ENCODE peak calls at places on chromosome 5, in four cellular contexts. One of them, this sample, is unnamed.

GRCh38 chr5:39992617-39993203 is 567.9 kb upstream of the DAB2 start:
- DNase-seq in HepG2: no peak
- DNase-seq in K562: no peak
- DNase-seq in WTC11: no peak
- DNase-seq in this sample: no peak

GRCh38 chr5:168007286-168007685 is 284.2 kb upstream of the WWC1 start:
- DNase-seq in K562: no peak
- DNase-seq in WTC11: no peak
- DNase-seq in HepG2: no peak
- DNase-seq in this sample: no peak

GRCh38 chr5:60972225-60972624 is 27.2 kb downstream of the NDUFAF2 start:
- DNase-seq in K562: no peak
- DNase-seq in HepG2: no peak
- DNase-seq in WTC11: no peak
- DNase-seq in this sample: no peak

GRCh38 chr5:76462097-76462702 is 59.1 kb downstream of the IQGAP2 start:
- DNase-seq in HepG2: no peak
- DNase-seq in WTC11: no peak
- DNase-seq in K562: no peak
- DNase-seq in this sample: no peak

GRCh38 chr5:128009399-128009798 is 74.2 kb upstream of the SLC12A2 start:
- DNase-seq in WTC11: no peak
- DNase-seq in K562: no peak
- DNase-seq in HepG2: no peak
- DNase-seq in this sample: peak; percentile 8

GRCh38 chr5:167951121-167951520 is 340.3 kb upstream of the WWC1 start:
- DNase-seq in HepG2: no peak
- DNase-seq in K562: no peak
- DNase-seq in WTC11: no peak
- DNase-seq in this sample: no peak

GRCh38 chr5:96648023-96648422 is 14.2 kb upstream of the CAST start:
- DNase-seq in K562: no peak
- DNase-seq in HepG2: no peak
- DNase-seq in WTC11: no peak
- DNase-seq in this sample: no peak

GRCh38 chr5:175556794-175557193 is 78.4 kb downstream of the SFXN1 start:
- DNase-seq in HepG2: no peak
- DNase-seq in K562: no peak
- DNase-seq in WTC11: no peak
- DNase-seq in this sample: no peak

GRCh38 chr5:37111426-37112382 is 137.5 kb downstream of the CPLANE1 start:
- DNase-seq in K562: no peak
- DNase-seq in HepG2: no peak
- DNase-seq in WTC11: no peak
- DNase-seq in this sample: no peak

GRCh38 chr5:152113401-152113800 is 188.8 kb upstream of the GLRA1 start:
- DNase-seq in WTC11: no peak
- DNase-seq in K562: no peak
- DNase-seq in HepG2: no peak
- DNase-seq in this sample: no peak

GRCh38 chr5:113150821-113151220 is 174.2 kb downstream of the DCP2 start:
- DNase-seq in K562: no peak
- DNase-seq in HepG2: no peak
- DNase-seq in WTC11: no peak
- DNase-seq in this sample: no peak

GRCh38 chr5:111197523-111197922 is 26.7 kb upstream of the CAMK4 start:
- DNase-seq in WTC11: no peak
- DNase-seq in K562: no peak
- DNase-seq in HepG2: peak; percentile 44
- DNase-seq in this sample: peak; percentile 17

GRCh38 chr5:8329773-8330172 is 460.8 kb downstream of the MTRR start:
- DNase-seq in K562: no peak
- DNase-seq in HepG2: no peak
- DNase-seq in WTC11: no peak
- DNase-seq in this sample: no peak

GRCh38 chr5:1167728-1168709 is 33.4 kb upstream of the SLC6A19 start:
- DNase-seq in WTC11: peak; percentile 67
- DNase-seq in HepG2: peak; percentile 65
- DNase-seq in K562: peak; percentile 73
- DNase-seq in this sample: peak; percentile 78

GRCh38 chr5:178941361-178941760 is 363 bp downstream of the ZNF454 start:
- DNase-seq in WTC11: no peak
- DNase-seq in K562: no peak
- DNase-seq in HepG2: no peak
- DNase-seq in this sample: no peak

GRCh38 chr5:154487541-154487940 is 9.5 kb upstream of the HAND1 start:
- DNase-seq in K562: no peak
- DNase-seq in HepG2: no peak
- DNase-seq in WTC11: no peak
- DNase-seq in this sample: no peak

GRCh38 chr5:1553642-1554409 is 30.1 kb upstream of the LPCAT1 start:
- DNase-seq in K562: peak; percentile 10
- DNase-seq in HepG2: no peak
- DNase-seq in WTC11: no peak
- DNase-seq in this sample: no peak

GRCh38 chr5:77486344-77486962 is 5.7 kb downstream of the WDR41 start:
- DNase-seq in WTC11: no peak
- DNase-seq in K562: no peak
- DNase-seq in HepG2: no peak
- DNase-seq in this sample: no peak

GRCh38 chr5:73947876-73948275 is 321.9 kb downstream of the ARHGEF28 start:
- DNase-seq in K562: no peak
- DNase-seq in HepG2: no peak
- DNase-seq in WTC11: no peak
- DNase-seq in this sample: no peak

GRCh38 chr5:179233909-179234562 is 111.2 kb downstream of the ADAMTS2 start:
- DNase-seq in WTC11: peak; percentile 9
- DNase-seq in K562: no peak
- DNase-seq in HepG2: no peak
- DNase-seq in this sample: no peak

GRCh38 chr5:38613992-38614836 is 57.8 kb upstream of the LIFR start:
- DNase-seq in HepG2: no peak
- DNase-seq in K562: no peak
- DNase-seq in WTC11: no peak
- DNase-seq in this sample: no peak

GRCh38 chr5:155475318-155475717 is 461.8 kb downstream of the KIF4B start:
- DNase-seq in HepG2: no peak
- DNase-seq in WTC11: no peak
- DNase-seq in K562: no peak
- DNase-seq in this sample: no peak

GRCh38 chr5:128213340-128213739 is 129.8 kb downstream of the SLC12A2 start:
- DNase-seq in HepG2: peak; percentile 39
- DNase-seq in WTC11: peak; percentile 59
- DNase-seq in K562: peak; percentile 19
- DNase-seq in this sample: peak; percentile 61

GRCh38 chr5:174581483-174581882 is 142.9 kb upstream of the MSX2 start:
- DNase-seq in K562: no peak
- DNase-seq in WTC11: peak; percentile 62
- DNase-seq in HepG2: peak; percentile 9
- DNase-seq in this sample: peak; percentile 83

GRCh38 chr5:79464695-79465332 is 49.1 kb downstream of the HOMER1 start:
- DNase-seq in HepG2: no peak
- DNase-seq in WTC11: no peak
- DNase-seq in K562: no peak
- DNase-seq in this sample: peak; percentile 32

GRCh38 chr5:180802325-180803180 is at the start of gene MGAT1:
- DNase-seq in K562: peak; percentile 95
- DNase-seq in WTC11: peak; percentile 75
- DNase-seq in HepG2: peak; percentile 65
- DNase-seq in this sample: peak; percentile 96

GRCh38 chr5:62473209-62473608 is 60.6 kb downstream of the IPO11 start:
- DNase-seq in K562: no peak
- DNase-seq in HepG2: no peak
- DNase-seq in WTC11: no peak
- DNase-seq in this sample: no peak

GRCh38 chr5:150653145-150653761 is 7.8 kb upstream of the MYOZ3 start:
- DNase-seq in WTC11: no peak
- DNase-seq in HepG2: no peak
- DNase-seq in K562: no peak
- DNase-seq in this sample: no peak

GRCh38 chr5:65102826-65103673 is 334.3 kb downstream of the CWC27 start:
- DNase-seq in HepG2: peak; percentile 35
- DNase-seq in WTC11: peak; percentile 62
- DNase-seq in K562: no peak
- DNase-seq in this sample: peak; percentile 21

GRCh38 chr5:65102501-65102825 is 333.7 kb downstream of the CWC27 start:
- DNase-seq in WTC11: no peak
- DNase-seq in K562: no peak
- DNase-seq in HepG2: no peak
- DNase-seq in this sample: no peak

GRCh38 chr5:65104831-65105230 is 336.1 kb downstream of the CWC27 start:
- DNase-seq in WTC11: no peak
- DNase-seq in HepG2: no peak
- DNase-seq in K562: no peak
- DNase-seq in this sample: no peak

GRCh38 chr5:65105301-65105700 is 336.6 kb downstream of the CWC27 start:
- DNase-seq in K562: no peak
- DNase-seq in HepG2: no peak
- DNase-seq in WTC11: no peak
- DNase-seq in this sample: no peak

DNA sequence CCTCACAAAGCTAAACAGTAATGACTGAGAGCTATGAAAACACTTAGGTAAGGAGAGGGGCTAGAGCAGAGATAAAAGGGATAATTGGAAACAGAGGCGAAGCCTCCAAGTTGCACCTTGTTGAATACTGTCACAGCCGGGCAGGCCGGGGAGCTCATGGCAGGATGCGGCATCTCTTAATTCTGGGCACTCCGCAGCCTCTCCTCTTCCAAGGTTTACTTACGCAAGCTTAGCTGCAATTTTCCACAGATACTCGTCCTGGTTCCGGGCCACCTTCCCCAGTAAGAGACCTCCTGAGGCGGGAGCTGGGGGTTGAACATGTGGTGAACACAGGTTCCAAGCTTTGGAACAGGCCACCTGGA is 334.9 kb downstream of the CWC27 start:
- DNase-seq in WTC11: no peak
- DNase-seq in HepG2: no peak
- DNase-seq in K562: no peak
- DNase-seq in this sample: no peak
- TF ChIP-seq ELF4 in WTC11: no peak
- TF ChIP-seq ELF4 in HepG2: no peak
- TF ChIP-seq ELF4 in K562: no peak
- TF ChIP-seq ELF4 in this sample: no peak

DNA sequence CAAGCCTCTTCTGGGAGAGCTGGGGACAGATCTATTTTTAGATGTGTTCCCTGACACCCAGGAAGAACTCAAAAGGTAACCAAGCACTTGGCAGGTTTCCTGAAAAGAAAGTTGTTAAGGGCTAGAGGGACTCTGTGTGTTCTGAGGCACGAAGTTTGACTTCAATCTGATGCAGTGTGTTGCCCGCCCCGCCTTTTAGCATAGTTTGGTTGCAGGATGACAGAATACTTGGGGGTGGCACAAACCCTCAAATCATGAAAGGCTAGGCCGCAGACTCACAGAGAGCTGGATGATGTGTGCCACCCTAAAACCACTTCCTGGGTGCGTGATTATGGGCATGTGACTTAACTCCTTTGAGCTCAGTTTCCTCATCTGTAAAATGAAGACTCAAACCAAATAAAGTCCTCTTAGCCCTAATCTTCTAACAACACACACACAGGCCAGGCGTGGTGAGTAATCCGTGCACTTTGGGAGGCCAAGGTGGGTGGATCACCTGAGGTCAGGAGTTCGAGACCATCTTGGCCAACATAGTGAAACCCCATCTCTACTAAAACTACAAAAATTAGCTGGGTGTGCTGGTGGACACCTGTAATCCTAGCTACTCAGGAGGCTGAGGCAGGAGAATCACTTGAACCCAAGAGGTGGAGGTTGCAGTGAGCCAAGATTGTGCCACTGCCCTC is 12.8 kb upstream of the NDFIP1 start:
- DNase-seq in K562: no peak
- DNase-seq in WTC11: no peak
- DNase-seq in HepG2: no peak
- DNase-seq in this sample: no peak
- TF ChIP-seq ELF4 in K562: no peak
- TF ChIP-seq ELF4 in WTC11: no peak
- TF ChIP-seq ELF4 in HepG2: no peak
- TF ChIP-seq ELF4 in this sample: no peak

GRCh38 chr5:132386644-132387286 is 17.3 kb downstream of the SLC22A5 start:
- DNase-seq in K562: peak; percentile 51
- DNase-seq in HepG2: peak; percentile 56
- DNase-seq in WTC11: peak; percentile 74
- DNase-seq in this sample: peak; percentile 48
- TF ChIP-seq ELF4 in K562: no peak
- TF ChIP-seq ELF4 in HepG2: no peak
- TF ChIP-seq ELF4 in WTC11: no peak
- TF ChIP-seq ELF4 in this sample: no peak

GRCh38 chr5:22109315-22109714 is 743.8 kb downstream of the CDH12 start:
- DNase-seq in HepG2: no peak
- DNase-seq in WTC11: no peak
- DNase-seq in K562: no peak
- DNase-seq in this sample: no peak
- TF ChIP-seq ELF4 in HepG2: no peak
- TF ChIP-seq ELF4 in WTC11: no peak
- TF ChIP-seq ELF4 in K562: no peak
- TF ChIP-seq ELF4 in this sample: no peak

DNA sequence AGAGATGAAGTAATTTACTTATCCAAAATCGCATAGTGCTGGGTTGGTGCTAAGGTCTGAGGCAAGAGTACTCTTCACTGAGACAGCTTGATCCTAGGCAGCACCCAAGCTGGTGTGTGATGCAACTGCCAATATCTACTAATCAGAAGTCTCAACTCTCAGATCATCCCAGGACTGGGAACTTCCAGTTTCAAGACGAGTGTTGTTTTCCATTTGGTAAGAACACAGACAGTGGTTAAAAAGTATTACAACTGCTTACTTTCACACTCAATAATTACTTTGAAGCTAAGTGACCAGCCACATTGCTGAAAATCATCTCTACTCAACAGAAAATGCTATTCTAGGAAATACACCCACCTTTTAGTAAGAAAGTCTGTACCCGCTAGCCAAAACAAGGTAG is 45.3 kb downstream of the FBXW11 start:
- DNase-seq in HepG2: no peak
- DNase-seq in WTC11: no peak
- DNase-seq in K562: no peak
- DNase-seq in this sample: no peak
- TF ChIP-seq ELF4 in HepG2: no peak
- TF ChIP-seq ELF4 in WTC11: no peak
- TF ChIP-seq ELF4 in K562: no peak
- TF ChIP-seq ELF4 in this sample: no peak

This sample was measured in HEK293T.